ENCODE peak calls at places on chromosomes 12 and 14, in four cellular contexts. One of them, this sample, is unnamed. For H3K4me1, the result is how much of the 10 kb centered on the place peaks cover.

GRCh38 chr14:60651936-60652673 is 2.8 kb upstream of the SIX1 start:
- DNase-seq in suprapubic skin: no peak
- DNase-seq in spleen: no peak
- DNase-seq in naive thymus-derived CD4-positive, alpha-beta T cell: no peak
- DNase-seq in this sample: peak

GRCh38 chr12:102571889-102572288 is 91.5 kb upstream of the IGF1 start:
- DNase-seq in suprapubic skin: no peak
- DNase-seq in spleen: no peak
- DNase-seq in naive thymus-derived CD4-positive, alpha-beta T cell: no peak
- DNase-seq in this sample: no peak

GRCh38 chr14:55399912-55400311 is 11.7 kb downstream of the ATG14 start:
- DNase-seq in spleen: no peak
- DNase-seq in naive thymus-derived CD4-positive, alpha-beta T cell: no peak
- DNase-seq in suprapubic skin: no peak
- DNase-seq in this sample: no peak

GRCh38 chr14:102590667-102591099 is 1.8 kb upstream of the RCOR1 start:
- DNase-seq in naive thymus-derived CD4-positive, alpha-beta T cell: no peak
- DNase-seq in spleen: peak
- DNase-seq in suprapubic skin: no peak
- DNase-seq in this sample: no peak

GRCh38 chr14:21543426-21544350 is 17.5 kb upstream of the SALL2 start:
- DNase-seq in suprapubic skin: no peak
- DNase-seq in naive thymus-derived CD4-positive, alpha-beta T cell: no peak
- DNase-seq in spleen: no peak
- DNase-seq in this sample: no peak

GRCh38 chr14:71142375-71143038 is 235.2 kb downstream of the PCNX1 start:
- DNase-seq in naive thymus-derived CD4-positive, alpha-beta T cell: no peak
- DNase-seq in suprapubic skin: no peak
- DNase-seq in spleen: no peak
- DNase-seq in this sample: no peak

GRCh38 chr12:104281636-104282035 is 21.9 kb upstream of the EID3 start:
- DNase-seq in naive thymus-derived CD4-positive, alpha-beta T cell: no peak
- DNase-seq in spleen: no peak
- DNase-seq in suprapubic skin: no peak
- DNase-seq in this sample: no peak

GRCh38 chr12:90979936-90980335 is 24.8 kb downstream of the EPYC start:
- DNase-seq in spleen: no peak
- DNase-seq in suprapubic skin: no peak
- DNase-seq in naive thymus-derived CD4-positive, alpha-beta T cell: no peak
- DNase-seq in this sample: no peak

GRCh38 chr12:52630609-52631200 is 12.3 kb upstream of the KRT73 start:
- DNase-seq in suprapubic skin: no peak
- DNase-seq in naive thymus-derived CD4-positive, alpha-beta T cell: no peak
- DNase-seq in spleen: peak
- DNase-seq in this sample: no peak

GRCh38 chr12:68614772-68615171 is 4.1 kb downstream of the RAP1B start:
- DNase-seq in naive thymus-derived CD4-positive, alpha-beta T cell: no peak
- DNase-seq in spleen: no peak
- DNase-seq in suprapubic skin: no peak
- DNase-seq in this sample: no peak
- H3K4me1 ChIP-seq in naive thymus-derived CD4-positive, alpha-beta T cell: under half
- H3K4me1 ChIP-seq in spleen: half or more
- H3K4me1 ChIP-seq in suprapubic skin: half or more
- H3K4me1 ChIP-seq in this sample: half or more

DNA sequence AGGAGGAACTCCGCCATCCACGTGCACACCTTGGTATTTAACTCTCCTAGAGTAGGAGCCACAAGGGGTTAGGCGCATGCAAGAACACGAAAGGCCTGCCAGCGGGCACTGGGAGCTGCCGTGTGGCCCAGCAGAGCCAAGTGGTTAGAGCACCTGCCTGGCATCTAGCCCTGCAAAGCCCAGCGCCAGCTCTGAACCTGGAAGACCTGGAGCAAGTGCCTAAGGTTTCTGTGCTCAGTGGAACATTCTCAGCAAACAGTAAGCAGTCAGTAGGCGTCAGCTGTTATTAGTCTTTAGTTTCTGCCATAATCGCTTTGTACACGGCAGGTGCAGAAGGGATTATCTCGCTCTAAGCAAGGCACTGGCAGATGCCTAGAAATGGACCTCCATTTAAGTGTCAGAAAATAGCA is 55.4 kb downstream of the SETD3 start:
- DNase-seq in suprapubic skin: peak
- DNase-seq in naive thymus-derived CD4-positive, alpha-beta T cell: no peak
- DNase-seq in spleen: no peak
- DNase-seq in this sample: peak
- H3K4me3 ChIP-seq in suprapubic skin: no peak
- H3K4me3 ChIP-seq in naive thymus-derived CD4-positive, alpha-beta T cell: no peak
- H3K4me3 ChIP-seq in spleen: no peak
- H3K4me3 ChIP-seq in this sample: no peak

DNA sequence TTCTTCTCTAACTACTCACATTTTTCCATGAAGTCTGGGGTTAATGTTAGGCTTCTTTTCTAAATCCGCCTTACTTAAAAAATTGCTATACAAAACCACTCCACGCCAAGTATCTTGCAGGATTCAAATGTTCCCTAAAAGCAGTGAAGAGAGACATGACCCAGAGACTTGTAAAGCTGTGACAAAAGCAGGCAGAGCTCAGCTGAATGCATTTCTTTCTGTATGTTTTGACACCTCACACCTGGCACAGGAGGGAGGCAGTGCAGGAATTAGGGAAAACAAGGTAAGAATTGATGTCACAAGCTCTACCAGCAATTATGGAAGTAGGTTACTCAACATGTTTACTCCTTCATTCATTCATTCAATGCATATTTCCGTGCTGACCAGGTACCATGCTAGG is 295.0 kb downstream of the RPAP3 start:
- DNase-seq in spleen: no peak
- DNase-seq in naive thymus-derived CD4-positive, alpha-beta T cell: no peak
- DNase-seq in suprapubic skin: no peak
- DNase-seq in this sample: no peak
- H3K4me1 ChIP-seq in spleen: under half
- H3K4me1 ChIP-seq in naive thymus-derived CD4-positive, alpha-beta T cell: half or more
- H3K4me1 ChIP-seq in suprapubic skin: under half
- H3K4me1 ChIP-seq in this sample: under half

DNA sequence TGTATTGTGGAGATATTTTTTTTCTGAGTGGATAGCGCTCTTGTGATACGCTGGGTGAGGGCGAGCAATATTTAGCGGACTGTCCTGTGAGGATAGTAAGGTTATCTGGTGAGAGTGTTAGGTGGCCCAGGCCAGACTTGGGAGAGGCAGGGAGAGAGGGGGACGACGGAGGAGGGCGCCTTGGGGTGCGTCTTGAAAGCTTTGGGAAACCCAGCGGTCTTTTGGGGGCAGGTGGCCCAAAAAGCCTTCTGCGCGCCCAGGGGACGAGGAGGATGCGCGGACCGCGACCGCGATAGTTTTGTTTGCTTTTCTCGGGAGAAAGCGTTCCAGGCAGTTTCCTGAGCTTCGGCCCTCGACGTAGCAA is 512 bp upstream of the BICD1 start:
- DNase-seq in naive thymus-derived CD4-positive, alpha-beta T cell: no peak
- DNase-seq in spleen: no peak
- DNase-seq in suprapubic skin: no peak
- DNase-seq in this sample: no peak
- H3K4me3 ChIP-seq in naive thymus-derived CD4-positive, alpha-beta T cell: peak
- H3K4me3 ChIP-seq in spleen: peak
- H3K4me3 ChIP-seq in suprapubic skin: peak
- H3K4me3 ChIP-seq in this sample: peak

GRCh38 chr14:106729551-106729950 is 1203.2 kb downstream of the TMEM121 start:
- DNase-seq in spleen: no peak
- DNase-seq in suprapubic skin: no peak
- DNase-seq in naive thymus-derived CD4-positive, alpha-beta T cell: no peak
- DNase-seq in this sample: no peak

GRCh38 chr14:106737025-106737424 is 1210.6 kb downstream of the TMEM121 start:
- DNase-seq in spleen: no peak
- DNase-seq in naive thymus-derived CD4-positive, alpha-beta T cell: peak
- DNase-seq in suprapubic skin: no peak
- DNase-seq in this sample: no peak

GRCh38 chr14:106738075-106738474 is 1211.7 kb downstream of the TMEM121 start:
- DNase-seq in naive thymus-derived CD4-positive, alpha-beta T cell: peak
- DNase-seq in spleen: no peak
- DNase-seq in suprapubic skin: no peak
- DNase-seq in this sample: no peak

DNA sequence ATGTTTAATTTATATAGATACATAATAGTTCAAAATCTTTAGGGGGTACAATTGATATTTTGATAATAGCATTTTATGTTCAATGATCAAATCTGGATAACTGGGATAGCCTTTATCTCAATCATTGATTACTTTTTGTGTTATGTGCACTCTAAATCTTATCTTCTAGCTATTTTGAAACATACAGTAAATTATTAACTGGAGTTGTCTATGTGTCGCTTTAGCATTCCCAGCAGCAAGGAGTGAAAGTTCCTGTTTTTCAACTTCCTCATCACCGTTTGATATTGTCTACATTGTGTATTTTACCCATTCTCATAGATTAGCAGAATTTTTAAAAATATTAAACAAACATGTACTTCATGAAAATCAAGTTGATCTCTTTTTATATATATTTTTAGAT is 1207.4 kb downstream of the TMEM121 start:
- DNase-seq in spleen: no peak
- DNase-seq in naive thymus-derived CD4-positive, alpha-beta T cell: no peak
- DNase-seq in suprapubic skin: no peak
- DNase-seq in this sample: no peak
- H3K4me1 ChIP-seq in spleen: under half
- H3K4me1 ChIP-seq in naive thymus-derived CD4-positive, alpha-beta T cell: under half
- H3K4me1 ChIP-seq in suprapubic skin: under half
- H3K4me1 ChIP-seq in this sample: under half

This sample was measured in left lung.